ENCODE peak calls at places on chromosomes 4 and X, in eight cellular contexts. Z is cardiac muscle cell; X is HFF-Myc; W is tibial nerve; M is cardiac fibroblast; K is GM06990; H is CD8-positive, alpha-beta memory T cell; B is A549. N is an unnamed sample.

GRCh38 chrX:56797966-56798711 is 69.1 kb downstream of the NBDY start:
- DNase-seq in W (no peak), M (peak), K (no peak), Z (no peak), X (no peak), B (no peak), H (no peak), N (no peak)

GRCh38 chrX:52425710-52426245 is 57.0 kb downstream of the XAGE2 start:
- DNase-seq in Z (no peak), M (peak), W (no peak), H (no peak), K (no peak), B (no peak), X (no peak), N (no peak)

GRCh38 chr4:5157721-5158390 is 106.6 kb downstream of the STK32B start:
- DNase-seq in K (no peak), B (peak), M (no peak), W (no peak), Z (no peak), X (no peak), H (no peak), N (no peak)

GRCh38 chr4:121464854-121465253 is 84.0 kb upstream of the QRFPR start:
- DNase-seq in M (no peak), Z (no peak), K (no peak), H (no peak), B (no peak), X (no peak), W (no peak), N (no peak)

GRCh38 chr4:158622251-158622650 is 49.4 kb downstream of the C4orf46 start:
- DNase-seq in M (peak), Z (no peak), X (no peak), H (no peak), B (no peak), K (no peak), W (no peak), N (no peak)

GRCh38 chrX:25873196-25873595 is 264.9 kb upstream of the MAGEB18 start:
- DNase-seq in H (no peak), M (peak), B (no peak), K (no peak), Z (no peak), X (no peak), W (no peak), N (peak)

GRCh38 chrX:100636321-100636991 is at the start of gene TSPAN6:
- DNase-seq in W (peak), B (peak), M (peak), Z (peak), K (peak), H (peak), X (peak), N (peak)

GRCh38 chr4:25792200-25792791 is 70.5 kb downstream of the SEL1L3 start:
- DNase-seq in K (no peak), H (no peak), M (peak), X (no peak), B (peak), Z (peak), W (no peak), N (peak)

GRCh38 chr4:176271749-176272148 is 2.7 kb upstream of the ASB5 start:
- DNase-seq in K (no peak), M (peak), X (no peak), B (peak), W (no peak), Z (no peak), H (no peak), N (no peak)

GRCh38 chr4:24405356-24405755 is 179.0 kb downstream of the DHX15 start:
- DNase-seq in Z (no peak), B (no peak), H (no peak), M (no peak), X (no peak), K (no peak), W (no peak), N (no peak)

GRCh38 chrX:44314259-44314734 is 29.2 kb downstream of the EFHC2 start:
- DNase-seq in H (no peak), Z (peak), W (no peak), K (no peak), M (peak), X (no peak), B (no peak), N (no peak)

GRCh38 chr4:68896749-68897148 is 54.9 kb downstream of the UGT2A3 start:
- DNase-seq in W (no peak), B (no peak), X (no peak), H (no peak), Z (no peak), M (no peak), K (no peak), N (no peak)

GRCh38 chrX:132488092-132488749 is 617 bp downstream of the MBNL3 start:
- DNase-seq in W (no peak), K (no peak), Z (no peak), X (no peak), H (peak), B (no peak), M (peak), N (no peak)

GRCh38 chr4:183852910-183853555 is 52.1 kb upstream of the STOX2 start:
- DNase-seq in X (no peak), W (no peak), B (no peak), H (no peak), K (no peak), M (no peak), Z (no peak), N (no peak)

GRCh38 chrX:12701625-12702024 is 89.6 kb upstream of the PRPS2 start:
- DNase-seq in M (peak), B (peak), W (no peak), Z (peak), H (no peak), X (peak), K (peak), N (peak)

GRCh38 chrX:39456894-39457600 is 640.7 kb downstream of the BCOR start:
- DNase-seq in H (no peak), M (no peak), W (no peak), B (no peak), X (no peak), K (no peak), Z (no peak), N (no peak)

GRCh38 chr4:1767058-1767769 is 25.9 kb upstream of the FGFR3 start:
- DNase-seq in M (no peak), K (no peak), B (peak), Z (peak), W (no peak), H (no peak), X (no peak), N (no peak)

GRCh38 chr4:139675156-139675555 is 9.5 kb downstream of the MGST2 start:
- DNase-seq in M (no peak), H (no peak), K (no peak), Z (no peak), X (no peak), W (no peak), B (no peak), N (no peak)

GRCh38 chr4:138595731-138596465 is 353.7 kb upstream of the SLC7A11 start:
- DNase-seq in K (no peak), X (no peak), H (no peak), W (no peak), M (no peak), B (no peak), Z (no peak), N (peak)

GRCh38 chr4:140150636-140150885 is 3.4 kb downstream of the MAML3 start:
- DNase-seq in B (no peak), Z (no peak), X (no peak), K (no peak), H (no peak), W (peak), M (no peak), N (peak)

DNA sequence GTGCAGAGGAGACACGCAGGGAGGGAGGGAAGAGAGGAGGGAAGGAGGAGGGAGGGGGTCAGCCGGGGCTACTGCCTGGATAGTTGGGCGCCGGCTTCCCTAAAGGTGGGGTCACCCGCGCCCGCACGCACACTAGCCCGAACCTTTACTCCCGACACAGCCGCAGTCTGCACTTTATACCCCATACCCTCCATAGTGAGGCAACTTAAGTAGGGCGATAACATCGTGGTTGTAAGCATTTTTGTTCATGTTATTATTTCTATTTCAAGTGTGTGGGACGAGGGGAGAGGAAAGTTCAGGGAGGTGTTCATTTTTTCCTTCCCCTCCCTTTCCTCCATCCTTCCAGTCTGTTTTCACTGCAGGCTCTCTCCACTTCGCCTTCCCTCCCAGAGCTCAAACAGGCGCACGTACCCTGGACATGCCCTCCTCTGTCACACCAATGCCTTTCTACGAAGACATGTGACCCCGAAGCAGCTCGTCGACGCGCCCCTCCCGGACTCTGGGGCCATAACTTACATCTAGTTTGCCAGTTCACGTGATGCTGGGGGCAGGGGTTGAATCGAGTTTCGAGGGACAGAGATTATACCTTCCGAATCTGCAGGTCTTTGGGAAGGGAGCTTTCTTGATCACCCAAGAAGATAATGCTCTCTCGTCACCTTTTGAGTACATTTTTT is at the start of gene PRKG2:
- DNase-seq in Z (peak), M (peak), X (no peak), B (no peak), K (peak), H (no peak), W (no peak), N (no peak)
- H3K4me3 ChIP-seq in Z (peak), M (peak), X (peak), B (peak), K (no peak), H (no peak), W (no peak), N (peak)

DNA sequence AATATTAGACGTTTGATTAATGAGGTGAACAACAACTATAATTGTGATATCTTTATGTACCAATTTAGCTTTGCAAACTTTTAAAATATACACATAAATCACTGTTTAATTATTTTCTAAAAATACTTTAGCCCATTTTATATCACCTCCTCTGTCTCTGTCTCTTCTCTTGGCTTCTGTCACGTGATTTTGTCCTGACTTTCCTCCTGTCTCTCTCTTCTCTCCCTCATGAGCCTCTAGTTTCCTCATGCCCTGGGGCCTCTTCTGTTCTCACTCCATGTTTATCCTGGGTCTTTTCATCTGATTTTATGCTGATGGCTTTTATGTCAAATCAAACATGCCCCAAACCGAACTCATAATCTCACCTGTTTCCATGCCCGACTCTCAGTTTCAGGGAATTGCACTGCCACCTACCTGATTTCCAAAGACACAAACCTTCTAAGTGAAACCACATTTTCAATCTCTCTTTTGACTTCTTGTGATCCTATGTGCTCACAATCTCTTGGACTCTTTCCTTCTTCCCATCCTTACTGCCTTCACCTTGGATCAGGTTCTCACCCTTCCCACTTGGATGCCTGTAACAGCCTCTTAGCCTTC is 303.0 kb upstream of the GALNT7 start:
- DNase-seq in Z (no peak), M (no peak), W (no peak), H (no peak), B (no peak), X (no peak), K (no peak), N (no peak)
- H3K4me3 ChIP-seq in Z (no peak), M (no peak), W (no peak), H (no peak), B (no peak), X (no peak), K (no peak), N (no peak)

GRCh38 chr4:89067407-89067806 is 10.4 kb upstream of the FAM13A start:
- DNase-seq in B (no peak), K (no peak), X (no peak), W (no peak), M (peak), H (no peak), Z (no peak), N (no peak)
- H3K4me3 ChIP-seq in B (no peak), K (no peak), X (no peak), W (no peak), M (no peak), H (no peak), Z (no peak), N (no peak)

GRCh38 chr4:3462321-3462789 is 751 bp upstream of the DOK7 start:
- DNase-seq in B (no peak), W (no peak), H (no peak), M (no peak), Z (no peak), X (no peak), K (no peak), N (no peak)

GRCh38 chr4:3463556-3464348 is 646 bp downstream of the DOK7 start:
- DNase-seq in Z (no peak), W (no peak), K (no peak), H (no peak), M (no peak), X (no peak), B (no peak), N (no peak)

GRCh38 chr4:3461515-3462291 is 1.4 kb upstream of the DOK7 start:
- DNase-seq in B (no peak), K (no peak), X (no peak), H (no peak), W (no peak), Z (no peak), M (no peak), N (peak)

GRCh38 chr4:3464349-3464905 is 1.3 kb downstream of the DOK7 start:
- DNase-seq in M (no peak), W (no peak), K (no peak), Z (no peak), B (no peak), H (no peak), X (no peak), N (no peak)

GRCh38 chr4:3462790-3463415 is at the start of gene DOK7:
- DNase-seq in Z (peak), H (no peak), W (no peak), X (no peak), B (no peak), M (no peak), K (no peak), N (no peak)
- H3K4me3 ChIP-seq in Z (peak), H (no peak), W (no peak), X (no peak), B (peak), M (peak), K (no peak), N (peak)

DNA sequence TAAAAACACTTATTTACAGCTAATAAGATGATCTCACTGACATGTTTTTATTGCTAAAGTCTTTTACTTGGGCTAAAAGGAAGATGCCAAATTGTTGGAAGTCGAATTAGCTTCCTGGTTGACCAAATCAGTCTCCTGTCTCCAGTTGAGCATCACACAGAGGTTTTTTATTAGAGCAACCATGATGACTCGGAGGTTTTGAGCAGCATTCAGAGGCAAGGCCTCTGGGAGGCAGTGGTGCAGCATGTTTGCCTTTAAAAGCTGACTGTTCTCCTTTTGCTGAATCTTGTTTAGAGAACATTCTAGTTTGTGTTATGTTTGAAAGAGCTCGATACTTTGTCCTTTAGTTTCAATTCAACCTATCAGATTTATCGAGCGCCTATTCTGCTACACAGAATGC is 2.1 kb downstream of the UCHL1 start:
- DNase-seq in W (no peak), M (peak), B (peak), H (no peak), Z (peak), K (no peak), X (peak), N (peak)
- H3K4me3 ChIP-seq in W (no peak), M (no peak), B (peak), H (no peak), Z (no peak), K (no peak), X (peak), N (no peak)

DNA sequence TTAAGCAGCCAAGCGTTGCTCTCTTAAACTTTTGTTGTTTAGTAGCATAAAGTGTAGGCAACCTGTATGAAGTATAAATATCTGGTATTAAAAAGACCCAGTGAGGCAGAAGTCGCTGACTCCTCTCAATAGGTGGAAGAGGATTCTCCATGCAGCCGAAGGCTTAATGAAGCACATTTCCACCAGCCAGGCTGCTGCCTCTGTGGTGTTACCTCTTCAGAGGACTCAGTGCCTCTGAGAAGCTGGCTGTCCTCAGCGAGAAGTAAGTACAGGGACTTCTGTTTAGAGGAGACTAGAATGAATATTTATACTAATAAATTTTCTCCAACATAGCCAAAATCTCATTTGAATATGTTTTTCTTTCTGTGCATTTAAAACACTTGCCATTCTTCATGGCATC is 6.0 kb downstream of the SORBS2 start:
- DNase-seq in H (no peak), W (no peak), M (no peak), Z (no peak), B (no peak), X (no peak), K (no peak), N (no peak)
- H3K4me3 ChIP-seq in H (no peak), W (no peak), M (no peak), Z (no peak), B (no peak), X (no peak), K (no peak), N (no peak)

DNA sequence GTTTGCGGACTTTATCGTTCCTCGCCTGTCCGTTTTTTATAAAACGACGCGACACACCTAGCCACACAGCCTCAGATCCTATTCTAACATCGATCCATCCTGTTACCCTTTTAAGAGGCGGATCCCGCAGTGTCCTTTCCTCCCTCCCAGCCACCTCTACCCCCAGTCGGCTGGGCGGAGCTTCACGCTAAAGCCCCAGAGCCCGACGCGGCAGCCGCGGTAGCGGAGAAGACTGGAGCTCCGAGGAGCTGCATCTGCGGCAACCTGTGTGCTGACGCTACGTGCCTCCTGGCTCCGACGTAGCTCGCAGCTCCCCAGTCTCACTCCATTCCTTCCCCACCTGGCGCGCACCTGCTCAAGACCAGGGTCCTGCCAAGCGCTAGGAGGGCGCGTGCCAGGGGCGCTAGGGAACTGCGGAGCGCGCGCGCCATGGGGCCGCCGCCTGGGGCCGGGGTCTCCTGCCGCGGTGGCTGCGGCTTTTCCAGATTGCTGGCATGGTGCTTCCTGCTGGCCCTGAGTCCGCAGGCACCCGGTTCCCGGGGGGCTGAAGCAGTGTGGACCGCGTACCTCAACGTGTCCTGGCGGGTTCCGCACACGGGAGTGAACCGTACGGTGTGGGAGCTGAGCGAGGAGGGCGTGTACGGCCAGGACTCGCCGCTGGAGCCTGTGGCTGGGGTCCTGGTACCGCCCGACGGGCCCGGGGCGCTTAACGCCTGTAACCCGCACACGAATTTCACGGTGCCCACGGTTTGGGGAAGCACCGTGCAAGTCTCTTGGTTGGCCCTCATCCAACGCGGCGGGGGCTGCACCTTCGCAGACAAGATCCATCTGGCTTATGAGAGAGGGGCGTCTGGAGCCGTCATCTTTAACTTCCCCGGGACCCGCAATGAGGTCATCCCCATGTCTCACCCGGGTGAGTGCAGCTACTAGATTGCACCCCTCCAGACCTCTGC is at the start of gene RNF128:
- DNase-seq in H (no peak), B (peak), M (peak), Z (peak), K (no peak), X (no peak), W (no peak), N (peak)
- H3K4me3 ChIP-seq in H (no peak), B (peak), M (peak), Z (peak), K (no peak), X (peak), W (peak), N (peak)

DNA sequence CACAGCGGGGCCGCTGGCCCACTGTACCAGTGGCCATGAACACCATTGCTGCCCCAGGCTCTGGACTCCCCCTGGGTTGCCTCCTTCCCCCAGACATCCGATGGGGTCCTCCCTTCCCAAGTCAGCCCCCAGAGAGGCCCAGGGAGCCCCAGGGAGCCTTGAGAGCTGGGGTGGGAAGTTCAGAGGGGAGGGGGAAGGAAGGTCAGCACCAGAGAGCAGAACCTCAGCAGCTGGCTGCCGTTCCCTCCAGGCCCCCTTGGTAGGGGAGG is 464 bp upstream of the ARHGAP4 start:
- DNase-seq in Z (no peak), W (no peak), X (no peak), K (no peak), M (no peak), B (no peak), H (no peak), N (no peak)
- H3K4me3 ChIP-seq in Z (no peak), W (peak), X (no peak), K (peak), M (no peak), B (no peak), H (peak), N (no peak)

GRCh38 chrX:19807414-19807813 is 80.0 kb downstream of the SH3KBP1 start:
- DNase-seq in K (peak), W (no peak), Z (no peak), B (no peak), M (no peak), X (no peak), H (no peak), N (no peak)
- H3K4me3 ChIP-seq in K (peak), W (no peak), Z (no peak), B (no peak), M (no peak), X (no peak), H (no peak), N (no peak)

GRCh38 chr4:142353149-142353738 is 492.9 kb downstream of the INPP4B start:
- DNase-seq in M (peak), X (peak), B (peak), H (no peak), W (no peak), K (no peak), Z (peak), N (peak)
- H3K4me3 ChIP-seq in M (no peak), X (no peak), B (no peak), H (no peak), W (no peak), K (no peak), Z (no peak), N (no peak)

N was measured in LNCaP clone FGC.